ENCODE peak calls at places on chromosomes 16 and 17, in seven cellular contexts. G is stimulated activated naive B cell treated with anti-CD40 and anti-IgM and Interleukin-4, amounts not matched to agents 10 μg/mL and 1 μg/mL and 100 μg/mL, for 72 hours; K is DMS 273 treated with DMSO at 0.1 percent for 48 hours; U is chondrocyte; S is ACHN; V is ELR; T is activated CD4-positive, alpha-beta T cell treated with anti-CD3 and anti-CD28 coated beads, Interleukin-2, amount 10 ng/mL, durations not matched to agents 7 days and 5 days. C is an unnamed sample.

GRCh38 chr16:66516808-66517585 is 32.9 kb downstream of the TK2 start:
- DNase-seq in G (peak; percentile 91), K (peak; percentile 62), U (no peak), S (peak; percentile 100), V (peak; percentile 98), T (peak; percentile 83), C (peak; percentile 100)

GRCh38 chr16:14650629-14651028 is 17.9 kb downstream of the BFAR start:
- DNase-seq in G (no peak), K (no peak), U (no peak), S (no peak), V (no peak), T (no peak), C (no peak)

GRCh38 chr17:35185849-35186248 is 8.3 kb downstream of the SLC35G3 start:
- DNase-seq in G (peak; percentile 13), K (no peak), U (no peak), S (no peak), V (no peak), T (no peak), C (no peak)

GRCh38 chr16:69017036-69017783 is 88.2 kb upstream of the HAS3 start:
- DNase-seq in G (no peak), K (no peak), U (no peak), S (peak; percentile 80), V (peak; percentile 89), T (no peak), C (peak; percentile 91)

GRCh38 chr17:61540870-61541269 is 50.1 kb downstream of the NACA2 start:
- DNase-seq in G (no peak), K (no peak), U (no peak), S (no peak), V (no peak), T (no peak), C (no peak)

GRCh38 chr17:29563816-29564215 is 3.0 kb downstream of the ABHD15 start:
- DNase-seq in G (no peak), K (no peak), U (peak; percentile 13), S (no peak), V (no peak), T (no peak), C (no peak)

GRCh38 chr16:85123891-85124635 is 11.8 kb upstream of the CIBAR2 start:
- DNase-seq in G (no peak), K (no peak), U (no peak), S (no peak), V (peak; percentile 98), T (no peak), C (peak; percentile 75)

GRCh38 chr16:1105888-1106620 is 10.0 kb upstream of the C1QTNF8 start:
- DNase-seq in G (peak; percentile 41), K (no peak), U (no peak), S (peak; percentile 71), V (peak; percentile 53), T (peak; percentile 16), C (peak; percentile 66)

GRCh38 chr17:40422990-40423611 is 5.4 kb upstream of the TOP2A start:
- DNase-seq in G (no peak), K (no peak), U (no peak), S (no peak), V (peak; percentile 18), T (no peak), C (no peak)

GRCh38 chr16:79988721-79989220 is 388.2 kb upstream of the MAF start:
- DNase-seq in G (no peak), K (no peak), U (no peak), S (no peak), V (no peak), T (no peak), C (no peak)

GRCh38 chr17:46117850-46118696 is 75.2 kb downstream of the KANSL1 start:
- DNase-seq in G (no peak), K (no peak), U (no peak), S (no peak), V (no peak), T (no peak), C (no peak)

GRCh38 chr16:9489823-9490467 is 398.5 kb downstream of the HAPSTR1 start:
- DNase-seq in G (no peak), K (no peak), U (no peak), S (no peak), V (no peak), T (no peak), C (no peak)

GRCh38 chr16:58127634-58128033 is 1.5 kb downstream of the CFAP20 start:
- DNase-seq in G (no peak), K (no peak), U (no peak), S (no peak), V (peak; percentile 50), T (no peak), C (peak; percentile 17)

GRCh38 chr16:31198207-31198882 is 4.2 kb downstream of the PYCARD start:
- DNase-seq in G (no peak), K (no peak), U (peak; percentile 29), S (no peak), V (no peak), T (no peak), C (no peak)

GRCh38 chr17:42673885-42674754 is 2.7 kb downstream of the PLEKHH3 start:
- DNase-seq in G (peak; percentile 44), K (no peak), U (no peak), S (peak; percentile 62), V (peak; percentile 79), T (no peak), C (peak; percentile 52)

GRCh38 chr16:1979271-1980025 is 1.8 kb downstream of the NOXO1 start:
- DNase-seq in G (no peak), K (no peak), U (no peak), S (no peak), V (no peak), T (no peak), C (no peak)

GRCh38 chr16:48011466-48011865 is 144.3 kb downstream of the ABCC12 start:
- DNase-seq in G (no peak), K (no peak), U (no peak), S (no peak), V (no peak), T (no peak), C (no peak)

GRCh38 chr17:74713199-74713755 is 554 bp upstream of the CD300LF start:
- DNase-seq in G (no peak), K (no peak), U (no peak), S (no peak), V (no peak), T (no peak), C (no peak)

GRCh38 chr16:265711-266110 is 10.0 kb downstream of the RGS11 start:
- DNase-seq in G (no peak), K (no peak), U (no peak), S (no peak), V (no peak), T (no peak), C (no peak)

GRCh38 chr17:967122-967521 is 12.5 kb downstream of the NXN start:
- DNase-seq in G (no peak), K (no peak), U (no peak), S (no peak), V (no peak), T (no peak), C (no peak)

GRCh38 chr17:76427457-76428231 is 25.3 kb downstream of the UBE2O start:
- DNase-seq in G (no peak), K (no peak), U (no peak), S (no peak), V (no peak), T (no peak), C (peak; percentile 69)

GRCh38 chr16:82700541-82701240 is 73.9 kb downstream of the CDH13 start:
- DNase-seq in G (no peak), K (no peak), U (no peak), S (no peak), V (peak; percentile 74), T (no peak), C (peak; percentile 45)

GRCh38 chr17:8696456-8696855 is 48.2 kb downstream of the CCDC42 start:
- DNase-seq in G (no peak), K (no peak), U (no peak), S (no peak), V (no peak), T (no peak), C (no peak)

GRCh38 chr16:59039066-59039465 is 304.9 kb upstream of the GOT2 start:
- DNase-seq in G (no peak), K (peak; percentile 28), U (no peak), S (no peak), V (no peak), T (no peak), C (no peak)

GRCh38 chr16:78045865-78046581 is 23.7 kb downstream of the CLEC3A start:
- DNase-seq in G (no peak), K (no peak), U (peak; percentile 91), S (peak; percentile 85), V (peak; percentile 8), T (peak; percentile 47), C (peak; percentile 35)

GRCh38 chr17:39809221-39809620 is 54.9 kb downstream of the IKZF3 start:
- DNase-seq in G (no peak), K (no peak), U (no peak), S (no peak), V (no peak), T (no peak), C (no peak)

GRCh38 chr16:14286381-14287230 is 215.5 kb downstream of the MRTFB start:
- DNase-seq in G (no peak), K (no peak), U (no peak), S (no peak), V (no peak), T (peak; percentile 30), C (peak; percentile 32)

GRCh38 chr17:6677158-6677831 is 25.7 kb downstream of the C17orf100 start:
- DNase-seq in G (no peak), K (no peak), U (peak; percentile 75), S (no peak), V (peak; percentile 48), T (peak; percentile 31), C (no peak)

GRCh38 chr17:35089846-35090193 is 26.3 kb upstream of the RFFL start:
- DNase-seq in G (no peak), K (no peak), U (no peak), S (peak; percentile 84), V (peak; percentile 87), T (peak; percentile 36), C (peak; percentile 74)

GRCh38 chr17:74368341-74369152 is 1.2 kb downstream of the GPR142 start:
- DNase-seq in G (peak; percentile 48), K (peak; percentile 52), U (no peak), S (peak; percentile 65), V (peak; percentile 49), T (peak; percentile 74), C (peak; percentile 65)

GRCh38 chr16:85105475-85105874 is 6.8 kb downstream of the CIBAR2 start:
- DNase-seq in G (no peak), K (no peak), U (no peak), S (no peak), V (no peak), T (no peak), C (no peak)

GRCh38 chr16:77784441-77785356 is 3.7 kb upstream of the VAT1L start:
- DNase-seq in G (no peak), K (no peak), U (no peak), S (peak; percentile 16), V (peak; percentile 22), T (no peak), C (no peak)

GRCh38 chr16:14310519-14310991 is 239.4 kb downstream of the MRTFB start:
- DNase-seq in G (peak; percentile 62), K (no peak), U (no peak), S (no peak), V (no peak), T (no peak), C (no peak)

GRCh38 chr17:309361-309888 is 43.2 kb downstream of the RPH3AL start:
- DNase-seq in G (no peak), K (no peak), U (peak; percentile 59), S (peak; percentile 50), V (peak; percentile 57), T (no peak), C (peak; percentile 85)

GRCh38 chr16:88941933-88942909 is 34.8 kb downstream of the CBFA2T3 start:
- DNase-seq in G (peak; percentile 57), K (no peak), U (no peak), S (peak; percentile 17), V (peak; percentile 28), T (peak; percentile 50), C (no peak)

GRCh38 chr17:48068491-48068961 is 20.4 kb downstream of the NFE2L1 start:
- DNase-seq in G (no peak), K (no peak), U (no peak), S (peak; percentile 45), V (peak; percentile 70), T (peak; percentile 17), C (no peak)

GRCh38 chr16:65816556-65816955 is 549.9 kb upstream of the CDH5 start:
- DNase-seq in G (no peak), K (no peak), U (no peak), S (no peak), V (no peak), T (no peak), C (no peak)

GRCh38 chr16:87160218-87160617 is 157.0 kb downstream of the C16orf95 start:
- DNase-seq in G (no peak), K (no peak), U (no peak), S (no peak), V (no peak), T (no peak), C (no peak)

C was measured in dermis microvascular lymphatic vessel endothelial cell.